ENCODE peak calls at places on chromosomes 7 and 10, in four cellular contexts. G, T, S and Y are unnamed samples.
A peak's percentile ranks its signal among the peaks of the same experiment; 100 is the strongest.

GRCh38 chr7:84913731-84914130 is 273.1 kb downstream of the SEMA3D start:
- DNase-seq in T (no peak), S (no peak), G (no peak), Y (no peak)

GRCh38 chr10:124094419-124094785 is 1.0 kb upstream of the CHST15 start:
- DNase-seq in G (no peak), S (no peak), T (no peak), Y (no peak)

GRCh38 chr7:155591055-155591750 is 44.8 kb upstream of the CNPY1 start:
- DNase-seq in G (no peak), T (no peak), S (no peak), Y (no peak)

GRCh38 chr7:17029150-17029549 is 147.4 kb upstream of the AGR3 start:
- DNase-seq in T (no peak), S (no peak), G (no peak), Y (no peak)

GRCh38 chr7:74193054-74193453 is 16.8 kb upstream of the LAT2 start:
- DNase-seq in S (no peak), T (no peak), G (no peak), Y (no peak)

GRCh38 chr7:19097165-19097885 is 20.1 kb downstream of the TWIST1 start:
- DNase-seq in T (no peak), G (no peak), S (no peak), Y (no peak)

GRCh38 chr10:70579234-70580002 is 23.1 kb downstream of the PRF1 start:
- DNase-seq in S (no peak), T (peak; percentile 48), G (no peak), Y (no peak)

GRCh38 chr7:49094866-49095265 is 170.5 kb downstream of the CDC14C start:
- DNase-seq in G (no peak), S (no peak), T (no peak), Y (no peak)

GRCh38 chr10:60124536-60124935 is 218.2 kb upstream of the CCDC6 start:
- DNase-seq in S (no peak), G (no peak), T (no peak), Y (no peak)

GRCh38 chr7:20035279-20035875 is 181.8 kb downstream of the MACC1 start:
- DNase-seq in T (no peak), S (no peak), G (no peak), Y (no peak)

GRCh38 chr10:101777857-101778145 is 1.9 kb upstream of the FGF8 start:
- DNase-seq in G (no peak), T (no peak), S (no peak), Y (no peak)

GRCh38 chr7:121504478-121504877 is 108.4 kb upstream of the FAM3C start:
- DNase-seq in G (no peak), T (no peak), S (peak; percentile 83), Y (no peak)

GRCh38 chr7:7805511-7806153 is 87.2 kb upstream of the RPA3 start:
- DNase-seq in S (no peak), T (no peak), G (no peak), Y (no peak)

GRCh38 chr10:89118091-89118490 is 89.0 kb downstream of the CH25H start:
- DNase-seq in T (peak; percentile 47), G (no peak), S (no peak), Y (no peak)

GRCh38 chr7:129308047-129308446 is 83.2 kb downstream of the AHCYL2 start:
- DNase-seq in S (no peak), T (no peak), G (no peak), Y (no peak)

GRCh38 chr7:155951554-155952158 is 139.4 kb upstream of the SHH start:
- DNase-seq in S (peak; percentile 67), G (no peak), T (peak; percentile 96), Y (no peak)

GRCh38 chr10:133013478-133013877 is 71.1 kb upstream of the CFAP46 start:
- DNase-seq in T (no peak), S (no peak), G (no peak), Y (no peak)

GRCh38 chr7:33904680-33905388 is 505 bp upstream of the BMPER start:
- DNase-seq in T (no peak), S (peak; percentile 47), G (peak; percentile 71), Y (no peak)

GRCh38 chr10:80702143-80702542 is 164.4 kb downstream of the SH2D4B start:
- DNase-seq in G (no peak), T (no peak), S (no peak), Y (no peak)

GRCh38 chr10:103080891-103081581 is 112.0 kb downstream of the NT5C2 start:
- DNase-seq in S (no peak), T (no peak), G (no peak), Y (no peak)

GRCh38 chr10:72263613-72264241 is 10.0 kb upstream of the DDIT4 start:
- DNase-seq in S (no peak), T (no peak), G (peak; percentile 23), Y (no peak)

GRCh38 chr10:105857284-105858264 is 1216.5 kb downstream of the SORCS3 start:
- DNase-seq in S (no peak), G (no peak), T (no peak), Y (no peak)

GRCh38 chr7:21076054-21076453 is 289.4 kb upstream of the SP8 start:
- DNase-seq in G (peak; percentile 17), T (no peak), S (no peak), Y (no peak)

GRCh38 chr10:132064082-132064755 is 1.5 kb upstream of the JAKMIP3 start:
- DNase-seq in S (no peak), G (no peak), T (no peak), Y (no peak)

GRCh38 chr10:6542999-6543430 is 37.1 kb downstream of the PRKCQ start:
- DNase-seq in S (no peak), T (no peak), G (peak; percentile 7), Y (no peak)

GRCh38 chr7:77800158-77800557 is 1.6 kb downstream of the PHTF2 start:
- DNase-seq in G (no peak), S (peak; percentile 37), T (no peak), Y (no peak)

GRCh38 chr10:110471566-110472139 is 26.1 kb upstream of the DUSP5 start:
- DNase-seq in G (no peak), S (no peak), T (no peak), Y (no peak)

GRCh38 chr7:134690016-134690415 is 43.4 kb downstream of the BPGM start:
- DNase-seq in G (no peak), T (no peak), S (peak; percentile 56), Y (no peak)

GRCh38 chr10:104031631-104032030 is 54.0 kb downstream of the COL17A1 start:
- DNase-seq in S (no peak), T (no peak), G (no peak), Y (no peak)

GRCh38 chr10:104580774-104581675 is 60.1 kb upstream of the SORCS3 start:
- DNase-seq in T (peak; percentile 64), S (peak; percentile 36), G (peak; percentile 91), Y (peak; percentile 8)

GRCh38 chr7:77887567-77887966 is 89.0 kb downstream of the PHTF2 start:
- DNase-seq in S (peak; percentile 30), T (no peak), G (no peak), Y (no peak)

GRCh38 chr7:47474937-47475879 is 106.7 kb downstream of the TNS3 start:
- DNase-seq in T (peak; percentile 91), S (peak; percentile 54), G (peak; percentile 67), Y (no peak)
- TF ChIP-seq POLR2AphosphoS5 in T (peak; percentile 46), S (no peak), G (no peak), Y (no peak)

GRCh38 chr10:49656845-49657493 is 22.5 kb upstream of the C10orf53 start:
- DNase-seq in G (no peak), T (no peak), S (no peak), Y (no peak)

GRCh38 chr10:49653530-49653929 is 25.9 kb upstream of the C10orf53 start:
- DNase-seq in S (no peak), G (no peak), T (no peak), Y (no peak)

GRCh38 chr10:49652416-49653385 is 26.8 kb upstream of the C10orf53 start:
- DNase-seq in T (no peak), G (no peak), S (no peak), Y (no peak)

GRCh38 chr10:49654036-49654693 is 25.3 kb upstream of the C10orf53 start:
- DNase-seq in G (no peak), T (no peak), S (no peak), Y (no peak)

GRCh38 chr10:49655099-49655498 is 24.4 kb upstream of the C10orf53 start:
- DNase-seq in T (no peak), G (no peak), S (no peak), Y (no peak)
- TF ChIP-seq EZH2 in T (no peak), G (no peak), S (no peak), Y (no peak)

DNA sequence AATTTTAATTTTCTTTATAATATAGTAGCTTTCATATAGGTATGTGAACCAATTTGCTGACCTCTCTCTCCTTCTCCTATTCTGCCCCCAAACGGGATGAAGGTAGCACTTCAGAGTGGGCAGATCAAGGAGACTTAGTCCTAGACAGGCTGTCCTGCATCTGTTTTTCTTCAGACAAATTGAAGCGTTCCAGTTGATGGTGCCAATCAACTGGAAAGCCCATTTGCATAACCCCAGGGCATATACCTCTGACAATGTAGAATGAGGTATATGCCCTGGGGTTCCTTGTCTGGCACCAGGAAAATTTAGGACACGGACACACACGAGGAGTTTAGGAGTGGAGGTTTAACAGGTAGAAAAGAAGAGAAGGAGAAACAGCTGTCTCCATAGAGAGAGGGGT is 502.9 kb downstream of the HTR7 start:
- DNase-seq in S (no peak), T (no peak), G (no peak), Y (no peak)
- TF ChIP-seq POLR2AphosphoS5 in S (no peak), T (no peak), G (no peak), Y (no peak)

GRCh38 chr10:96719850-96720421 is 378 bp downstream of the PIK3AP1 start:
- DNase-seq in T (peak; percentile 19), S (no peak), G (peak; percentile 89), Y (no peak)
- TF ChIP-seq EZH2 in T (no peak), S (no peak), G (no peak), Y (no peak)

GRCh38 chr7:100353685-100354330 is 4.1 kb upstream of the PILRB start:
- DNase-seq in T (no peak), G (no peak), S (no peak), Y (no peak)
- TF ChIP-seq POLR2AphosphoS5 in T (no peak), G (no peak), S (no peak), Y (no peak)